ENCODE peak calls at places on chromosomes 1 and 21, in eight cellular contexts. I is HT1080; Y is activated T-helper 2 cell treated with anti-CD3 and anti-CD28 coated beads, Interferon-gamma antibody, Interleukin-2, Interleukin-4, amounts not matched to agents 10 μg/mL and 5 μg/mL and 100 μg/mL, durations not matched to agents 14 hours and 24 hours and 36 hours; S is aorta; P is hepatic stellate cell; Q is skeletal muscle cell; K is ovary; M is AG10803. L is an unnamed sample.

GRCh38 chr21:42151148-42152074 is 67.5 kb upstream of the ABCG1 start:
- DNase-seq in M (no peak), S (no peak), K (no peak), P (no peak), Q (no peak), I (no peak), Y (no peak), L (no peak)

GRCh38 chr1:118101445-118101844 is 83.6 kb downstream of the SPAG17 start:
- DNase-seq in K (no peak), Q (peak; percentile 72), Y (no peak), I (peak; percentile 36), P (no peak), S (no peak), M (peak; percentile 61), L (no peak)

GRCh38 chr1:22166439-22166838 is 23.5 kb upstream of the WNT4 start:
- DNase-seq in I (no peak), M (no peak), Q (no peak), P (no peak), Y (no peak), K (no peak), S (no peak), L (no peak)

GRCh38 chr1:168621356-168621755 is 45.0 kb downstream of the XCL1 start:
- DNase-seq in S (no peak), P (no peak), Y (no peak), I (peak; percentile 29), M (peak; percentile 79), Q (peak; percentile 42), K (no peak), L (no peak)

GRCh38 chr21:29295066-29295650 is 3.6 kb upstream of the BACH1 start:
- DNase-seq in I (no peak), Y (no peak), K (no peak), S (no peak), Q (no peak), M (no peak), P (no peak), L (no peak)

GRCh38 chr1:27592600-27593340 is 11.2 kb downstream of the AHDC1 start:
- DNase-seq in M (no peak), S (no peak), K (no peak), P (no peak), Y (no peak), I (no peak), Q (no peak), L (no peak)

GRCh38 chr1:25197235-25197930 is 34.9 kb downstream of the SYF2 start:
- DNase-seq in M (no peak), K (no peak), S (no peak), I (no peak), Y (no peak), Q (no peak), P (no peak), L (no peak)

GRCh38 chr1:174040387-174040786 is 18.2 kb upstream of the RC3H1 start:
- DNase-seq in Y (no peak), M (peak; percentile 59), K (no peak), P (no peak), Q (peak; percentile 89), S (no peak), I (peak; percentile 94), L (peak; percentile 72)

GRCh38 chr1:66452982-66453381 is 81.0 kb upstream of the SGIP1 start:
- DNase-seq in I (no peak), Q (no peak), M (no peak), Y (no peak), P (no peak), S (no peak), K (no peak), L (no peak)

GRCh38 chr1:91610829-91611228 is 110.2 kb downstream of the CDC7 start:
- DNase-seq in K (no peak), Y (no peak), I (no peak), Q (no peak), M (no peak), P (no peak), S (no peak), L (no peak)

GRCh38 chr1:27949027-27949426 is 10.7 kb upstream of the XKR8 start:
- DNase-seq in S (no peak), I (no peak), Q (no peak), M (no peak), Y (no peak), K (no peak), P (no peak), L (no peak)

GRCh38 chr1:227058321-227058751 is 118.2 kb downstream of the COQ8A start:
- DNase-seq in M (peak; percentile 59), Q (peak; percentile 36), I (peak; percentile 81), S (no peak), Y (no peak), K (no peak), P (peak; percentile 53), L (peak; percentile 23)

GRCh38 chr21:44059710-44060109 is 47.5 kb upstream of the PWP2 start:
- DNase-seq in S (no peak), Y (no peak), M (no peak), I (no peak), K (no peak), P (no peak), Q (no peak), L (no peak)

GRCh38 chr1:82875170-82875569 is 1074.4 kb downstream of the ADGRL2 start:
- DNase-seq in P (no peak), Q (no peak), Y (no peak), K (no peak), M (no peak), I (no peak), S (no peak), L (no peak)

GRCh38 chr1:24867064-24867870 is 62.8 kb downstream of the RUNX3 start:
- DNase-seq in I (no peak), Q (no peak), M (no peak), S (no peak), P (no peak), Y (no peak), K (no peak), L (no peak)

GRCh38 chr21:44353200-44353970 is at the start of gene TRPM2:
- DNase-seq in Y (no peak), S (peak; percentile 82), M (peak; percentile 24), Q (no peak), K (no peak), I (no peak), P (no peak), L (no peak)